ENCODE peak calls at places on chromosomes 5 and 9, in eight cellular contexts. One of them, this sample, is unnamed.

GRCh38 chr5:76733049-76733417 is 17.1 kb downstream of the F2R start:
- DNase-seq in cardiac muscle cell: no peak
- DNase-seq in endodermal cell: no peak
- DNase-seq in GM12865: peak; percentile 88
- DNase-seq in activated CD8-positive, alpha-beta T cell treated with anti-CD3 and anti-CD28 coated beads for 36 hours: peak; percentile 72
- DNase-seq in glutamatergic neuron: no peak
- DNase-seq in endothelial cell: no peak
- DNase-seq in endothelial cell of umbilical vein: no peak
- DNase-seq in this sample: peak; percentile 42

GRCh38 chr9:2662496-2662895 is 40.9 kb downstream of the VLDLR start:
- DNase-seq in GM12865: no peak
- DNase-seq in endothelial cell: peak; percentile 6
- DNase-seq in glutamatergic neuron: no peak
- DNase-seq in endodermal cell: peak; percentile 84
- DNase-seq in endothelial cell of umbilical vein: no peak
- DNase-seq in activated CD8-positive, alpha-beta T cell treated with anti-CD3 and anti-CD28 coated beads for 36 hours: no peak
- DNase-seq in cardiac muscle cell: no peak
- DNase-seq in this sample: no peak

GRCh38 chr5:65032250-65032649 is 263.5 kb downstream of the CWC27 start:
- DNase-seq in cardiac muscle cell: peak; percentile 92
- DNase-seq in endothelial cell of umbilical vein: peak; percentile 44
- DNase-seq in GM12865: no peak
- DNase-seq in activated CD8-positive, alpha-beta T cell treated with anti-CD3 and anti-CD28 coated beads for 36 hours: no peak
- DNase-seq in endodermal cell: no peak
- DNase-seq in glutamatergic neuron: no peak
- DNase-seq in endothelial cell: no peak
- DNase-seq in this sample: no peak

GRCh38 chr9:33233659-33234335 is 6.2 kb upstream of the SPINK4 start:
- DNase-seq in GM12865: no peak
- DNase-seq in cardiac muscle cell: peak; percentile 79
- DNase-seq in endothelial cell: no peak
- DNase-seq in activated CD8-positive, alpha-beta T cell treated with anti-CD3 and anti-CD28 coated beads for 36 hours: peak; percentile 20
- DNase-seq in endothelial cell of umbilical vein: peak; percentile 56
- DNase-seq in endodermal cell: no peak
- DNase-seq in glutamatergic neuron: no peak
- DNase-seq in this sample: no peak

GRCh38 chr5:78367318-78367991 is 7.0 kb downstream of the SCAMP1 start:
- DNase-seq in cardiac muscle cell: no peak
- DNase-seq in activated CD8-positive, alpha-beta T cell treated with anti-CD3 and anti-CD28 coated beads for 36 hours: peak; percentile 12
- DNase-seq in endothelial cell of umbilical vein: no peak
- DNase-seq in GM12865: peak; percentile 37
- DNase-seq in endodermal cell: no peak
- DNase-seq in endothelial cell: no peak
- DNase-seq in glutamatergic neuron: no peak
- DNase-seq in this sample: no peak

GRCh38 chr5:39057745-39058144 is 16.5 kb downstream of the RICTOR start:
- DNase-seq in glutamatergic neuron: no peak
- DNase-seq in cardiac muscle cell: no peak
- DNase-seq in activated CD8-positive, alpha-beta T cell treated with anti-CD3 and anti-CD28 coated beads for 36 hours: no peak
- DNase-seq in endothelial cell: no peak
- DNase-seq in GM12865: peak; percentile 7
- DNase-seq in endothelial cell of umbilical vein: peak; percentile 37
- DNase-seq in endodermal cell: no peak
- DNase-seq in this sample: no peak

GRCh38 chr5:135989686-135990085 is 34.9 kb upstream of the LECT2 start:
- DNase-seq in endothelial cell: no peak
- DNase-seq in cardiac muscle cell: no peak
- DNase-seq in activated CD8-positive, alpha-beta T cell treated with anti-CD3 and anti-CD28 coated beads for 36 hours: no peak
- DNase-seq in GM12865: no peak
- DNase-seq in glutamatergic neuron: no peak
- DNase-seq in endodermal cell: peak; percentile 13
- DNase-seq in endothelial cell of umbilical vein: no peak
- DNase-seq in this sample: no peak

GRCh38 chr5:158313739-158314464 is 455.0 kb upstream of the CLINT1 start:
- DNase-seq in endothelial cell: no peak
- DNase-seq in endothelial cell of umbilical vein: no peak
- DNase-seq in activated CD8-positive, alpha-beta T cell treated with anti-CD3 and anti-CD28 coated beads for 36 hours: no peak
- DNase-seq in glutamatergic neuron: no peak
- DNase-seq in GM12865: no peak
- DNase-seq in endodermal cell: peak; percentile 73
- DNase-seq in cardiac muscle cell: no peak
- DNase-seq in this sample: no peak

GRCh38 chr5:32475338-32476097 is 31.0 kb upstream of the ZFR start:
- DNase-seq in activated CD8-positive, alpha-beta T cell treated with anti-CD3 and anti-CD28 coated beads for 36 hours: no peak
- DNase-seq in endodermal cell: no peak
- DNase-seq in endothelial cell: no peak
- DNase-seq in cardiac muscle cell: no peak
- DNase-seq in endothelial cell of umbilical vein: no peak
- DNase-seq in GM12865: no peak
- DNase-seq in glutamatergic neuron: peak; percentile 70
- DNase-seq in this sample: no peak

GRCh38 chr9:20376780-20377179 is 245.5 kb downstream of the MLLT3 start:
- DNase-seq in GM12865: peak; percentile 16
- DNase-seq in endodermal cell: no peak
- DNase-seq in endothelial cell of umbilical vein: peak; percentile 36
- DNase-seq in activated CD8-positive, alpha-beta T cell treated with anti-CD3 and anti-CD28 coated beads for 36 hours: no peak
- DNase-seq in endothelial cell: no peak
- DNase-seq in glutamatergic neuron: no peak
- DNase-seq in cardiac muscle cell: no peak
- DNase-seq in this sample: no peak

GRCh38 chr5:178818094-178818493 is 41.7 kb upstream of the ZNF354B start:
- DNase-seq in GM12865: no peak
- DNase-seq in glutamatergic neuron: no peak
- DNase-seq in cardiac muscle cell: no peak
- DNase-seq in endothelial cell: no peak
- DNase-seq in endodermal cell: no peak
- DNase-seq in activated CD8-positive, alpha-beta T cell treated with anti-CD3 and anti-CD28 coated beads for 36 hours: no peak
- DNase-seq in endothelial cell of umbilical vein: no peak
- DNase-seq in this sample: no peak

GRCh38 chr9:517993-518392 is 303.3 kb downstream of the DOCK8 start:
- DNase-seq in endothelial cell of umbilical vein: no peak
- DNase-seq in GM12865: no peak
- DNase-seq in endothelial cell: no peak
- DNase-seq in activated CD8-positive, alpha-beta T cell treated with anti-CD3 and anti-CD28 coated beads for 36 hours: no peak
- DNase-seq in cardiac muscle cell: no peak
- DNase-seq in glutamatergic neuron: no peak
- DNase-seq in endodermal cell: no peak
- DNase-seq in this sample: no peak

GRCh38 chr9:742914-743594 is 98.4 kb upstream of the DMRT1 start:
- DNase-seq in GM12865: no peak
- DNase-seq in endodermal cell: no peak
- DNase-seq in cardiac muscle cell: no peak
- DNase-seq in glutamatergic neuron: no peak
- DNase-seq in endothelial cell of umbilical vein: no peak
- DNase-seq in endothelial cell: no peak
- DNase-seq in activated CD8-positive, alpha-beta T cell treated with anti-CD3 and anti-CD28 coated beads for 36 hours: no peak
- DNase-seq in this sample: no peak

GRCh38 chr9:27340876-27341540 is 44.1 kb upstream of the EQTN start:
- DNase-seq in glutamatergic neuron: no peak
- DNase-seq in endothelial cell of umbilical vein: no peak
- DNase-seq in activated CD8-positive, alpha-beta T cell treated with anti-CD3 and anti-CD28 coated beads for 36 hours: no peak
- DNase-seq in endothelial cell: no peak
- DNase-seq in endodermal cell: no peak
- DNase-seq in cardiac muscle cell: peak; percentile 18
- DNase-seq in GM12865: no peak
- DNase-seq in this sample: no peak

GRCh38 chr5:24712047-24712446 is 67.3 kb upstream of the CDH10 start:
- DNase-seq in endodermal cell: no peak
- DNase-seq in cardiac muscle cell: no peak
- DNase-seq in GM12865: no peak
- DNase-seq in endothelial cell of umbilical vein: no peak
- DNase-seq in endothelial cell: no peak
- DNase-seq in glutamatergic neuron: no peak
- DNase-seq in activated CD8-positive, alpha-beta T cell treated with anti-CD3 and anti-CD28 coated beads for 36 hours: no peak
- DNase-seq in this sample: no peak

GRCh38 chr9:36803951-36804350 is 230.1 kb downstream of the PAX5 start:
- DNase-seq in GM12865: no peak
- DNase-seq in activated CD8-positive, alpha-beta T cell treated with anti-CD3 and anti-CD28 coated beads for 36 hours: no peak
- DNase-seq in endothelial cell of umbilical vein: peak; percentile 2
- DNase-seq in cardiac muscle cell: no peak
- DNase-seq in endodermal cell: no peak
- DNase-seq in endothelial cell: no peak
- DNase-seq in glutamatergic neuron: no peak
- DNase-seq in this sample: no peak

GRCh38 chr5:91225848-91226686 is 157.1 kb downstream of the ARRDC3 start:
- DNase-seq in GM12865: peak; percentile 73
- DNase-seq in cardiac muscle cell: no peak
- DNase-seq in glutamatergic neuron: no peak
- DNase-seq in endodermal cell: peak; percentile 90
- DNase-seq in endothelial cell: peak; percentile 18
- DNase-seq in activated CD8-positive, alpha-beta T cell treated with anti-CD3 and anti-CD28 coated beads for 36 hours: peak; percentile 82
- DNase-seq in endothelial cell of umbilical vein: no peak
- DNase-seq in this sample: peak; percentile 42

GRCh38 chr9:129841071-129841470 is 5.8 kb downstream of the USP20 start:
- DNase-seq in cardiac muscle cell: no peak
- DNase-seq in glutamatergic neuron: no peak
- DNase-seq in GM12865: no peak
- DNase-seq in endothelial cell of umbilical vein: no peak
- DNase-seq in activated CD8-positive, alpha-beta T cell treated with anti-CD3 and anti-CD28 coated beads for 36 hours: no peak
- DNase-seq in endodermal cell: no peak
- DNase-seq in endothelial cell: no peak
- DNase-seq in this sample: no peak

GRCh38 chr9:37301369-37302172 is 120.9 kb upstream of the GRHPR start:
- DNase-seq in activated CD8-positive, alpha-beta T cell treated with anti-CD3 and anti-CD28 coated beads for 36 hours: peak; percentile 43
- DNase-seq in endodermal cell: no peak
- DNase-seq in endothelial cell: no peak
- DNase-seq in endothelial cell of umbilical vein: no peak
- DNase-seq in GM12865: peak; percentile 50
- DNase-seq in glutamatergic neuron: no peak
- DNase-seq in cardiac muscle cell: no peak
- DNase-seq in this sample: no peak

GRCh38 chr9:134377976-134378375 is 51.7 kb downstream of the RXRA start:
- DNase-seq in endodermal cell: no peak
- DNase-seq in activated CD8-positive, alpha-beta T cell treated with anti-CD3 and anti-CD28 coated beads for 36 hours: no peak
- DNase-seq in glutamatergic neuron: no peak
- DNase-seq in cardiac muscle cell: no peak
- DNase-seq in GM12865: no peak
- DNase-seq in endothelial cell: no peak
- DNase-seq in endothelial cell of umbilical vein: no peak
- DNase-seq in this sample: no peak

GRCh38 chr9:81473708-81474107 is 215.6 kb downstream of the TLE1 start:
- DNase-seq in endothelial cell of umbilical vein: no peak
- DNase-seq in endodermal cell: no peak
- DNase-seq in endothelial cell: no peak
- DNase-seq in activated CD8-positive, alpha-beta T cell treated with anti-CD3 and anti-CD28 coated beads for 36 hours: no peak
- DNase-seq in glutamatergic neuron: no peak
- DNase-seq in cardiac muscle cell: no peak
- DNase-seq in GM12865: no peak
- DNase-seq in this sample: no peak

GRCh38 chr5:137415231-137415681 is 83.9 kb downstream of the SPOCK1 start:
- DNase-seq in endodermal cell: no peak
- DNase-seq in GM12865: no peak
- DNase-seq in cardiac muscle cell: peak; percentile 57
- DNase-seq in endothelial cell: no peak
- DNase-seq in endothelial cell of umbilical vein: peak; percentile 11
- DNase-seq in activated CD8-positive, alpha-beta T cell treated with anti-CD3 and anti-CD28 coated beads for 36 hours: no peak
- DNase-seq in glutamatergic neuron: no peak
- DNase-seq in this sample: no peak

GRCh38 chr5:137605377-137605776 is 106.3 kb upstream of the SPOCK1 start:
- DNase-seq in GM12865: no peak
- DNase-seq in activated CD8-positive, alpha-beta T cell treated with anti-CD3 and anti-CD28 coated beads for 36 hours: no peak
- DNase-seq in cardiac muscle cell: peak; percentile 44
- DNase-seq in endothelial cell: no peak
- DNase-seq in endothelial cell of umbilical vein: peak; percentile 29
- DNase-seq in glutamatergic neuron: no peak
- DNase-seq in endodermal cell: peak; percentile 47
- DNase-seq in this sample: no peak

GRCh38 chr5:9343146-9343850 is 202.6 kb downstream of the SEMA5A start:
- DNase-seq in activated CD8-positive, alpha-beta T cell treated with anti-CD3 and anti-CD28 coated beads for 36 hours: no peak
- DNase-seq in glutamatergic neuron: no peak
- DNase-seq in endothelial cell of umbilical vein: no peak
- DNase-seq in endothelial cell: no peak
- DNase-seq in cardiac muscle cell: no peak
- DNase-seq in endodermal cell: no peak
- DNase-seq in GM12865: no peak
- DNase-seq in this sample: no peak

GRCh38 chr5:142104491-142104890 is 4.1 kb upstream of the NDFIP1 start:
- DNase-seq in GM12865: no peak
- DNase-seq in activated CD8-positive, alpha-beta T cell treated with anti-CD3 and anti-CD28 coated beads for 36 hours: peak; percentile 57
- DNase-seq in glutamatergic neuron: no peak
- DNase-seq in endothelial cell: no peak
- DNase-seq in endodermal cell: no peak
- DNase-seq in endothelial cell of umbilical vein: no peak
- DNase-seq in cardiac muscle cell: no peak
- DNase-seq in this sample: no peak

GRCh38 chr5:154315196-154315595 is 124.7 kb downstream of the GALNT10 start:
- DNase-seq in GM12865: no peak
- DNase-seq in endothelial cell of umbilical vein: no peak
- DNase-seq in glutamatergic neuron: no peak
- DNase-seq in endodermal cell: no peak
- DNase-seq in cardiac muscle cell: no peak
- DNase-seq in activated CD8-positive, alpha-beta T cell treated with anti-CD3 and anti-CD28 coated beads for 36 hours: no peak
- DNase-seq in endothelial cell: no peak
- DNase-seq in this sample: no peak
- TF ChIP-seq CTCF in GM12865: no peak
- TF ChIP-seq CTCF in endothelial cell of umbilical vein: no peak
- TF ChIP-seq CTCF in glutamatergic neuron: no peak
- TF ChIP-seq CTCF in endodermal cell: no peak
- TF ChIP-seq CTCF in cardiac muscle cell: no peak
- TF ChIP-seq CTCF in activated CD8-positive, alpha-beta T cell treated with anti-CD3 and anti-CD28 coated beads for 36 hours: no peak
- TF ChIP-seq CTCF in endothelial cell: no peak
- TF ChIP-seq CTCF in this sample: no peak

DNA sequence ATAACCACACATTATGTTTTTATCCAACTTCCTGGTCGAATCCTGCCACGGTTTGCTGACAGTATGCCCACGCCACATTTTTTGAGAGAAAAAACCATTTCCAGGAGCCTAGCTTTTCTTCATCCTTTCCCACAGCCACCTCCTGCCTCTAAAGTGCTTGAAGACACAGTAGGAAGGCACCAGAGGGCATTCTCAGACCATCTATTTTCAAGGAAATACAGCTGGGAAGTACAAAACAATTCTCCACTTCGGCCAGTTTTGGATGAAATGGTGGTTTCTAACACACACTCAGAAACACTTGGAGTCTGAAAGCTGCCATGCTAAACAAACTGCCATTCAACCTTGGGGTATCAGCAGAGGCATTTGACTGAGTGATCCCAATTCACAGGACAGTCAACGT is 86.3 kb upstream of the RPS23 start:
- DNase-seq in endothelial cell: peak; percentile 28
- DNase-seq in GM12865: no peak
- DNase-seq in cardiac muscle cell: peak; percentile 91
- DNase-seq in activated CD8-positive, alpha-beta T cell treated with anti-CD3 and anti-CD28 coated beads for 36 hours: no peak
- DNase-seq in glutamatergic neuron: no peak
- DNase-seq in endothelial cell of umbilical vein: peak; percentile 80
- DNase-seq in endodermal cell: peak; percentile 60
- DNase-seq in this sample: no peak
- TF ChIP-seq CTCF in endothelial cell: no peak
- TF ChIP-seq CTCF in GM12865: no peak
- TF ChIP-seq CTCF in cardiac muscle cell: peak; percentile 64
- TF ChIP-seq CTCF in activated CD8-positive, alpha-beta T cell treated with anti-CD3 and anti-CD28 coated beads for 36 hours: no peak
- TF ChIP-seq CTCF in glutamatergic neuron: no peak
- TF ChIP-seq CTCF in endothelial cell of umbilical vein: peak; percentile 55
- TF ChIP-seq CTCF in endodermal cell: peak; percentile 75
- TF ChIP-seq CTCF in this sample: no peak

GRCh38 chr9:79661926-79662552 is 90.3 kb downstream of the TLE4 start:
- DNase-seq in activated CD8-positive, alpha-beta T cell treated with anti-CD3 and anti-CD28 coated beads for 36 hours: no peak
- DNase-seq in GM12865: no peak
- DNase-seq in endothelial cell: no peak
- DNase-seq in glutamatergic neuron: no peak
- DNase-seq in cardiac muscle cell: no peak
- DNase-seq in endothelial cell of umbilical vein: no peak
- DNase-seq in endodermal cell: no peak
- DNase-seq in this sample: no peak
- TF ChIP-seq CTCF in activated CD8-positive, alpha-beta T cell treated with anti-CD3 and anti-CD28 coated beads for 36 hours: no peak
- TF ChIP-seq CTCF in GM12865: no peak
- TF ChIP-seq CTCF in endothelial cell: no peak
- TF ChIP-seq CTCF in glutamatergic neuron: no peak
- TF ChIP-seq CTCF in cardiac muscle cell: no peak
- TF ChIP-seq CTCF in endothelial cell of umbilical vein: no peak
- TF ChIP-seq CTCF in endodermal cell: no peak
- TF ChIP-seq CTCF in this sample: no peak

GRCh38 chr5:57538341-57538955 is 55.8 kb upstream of the ACTBL2 start:
- DNase-seq in endothelial cell of umbilical vein: no peak
- DNase-seq in endodermal cell: no peak
- DNase-seq in glutamatergic neuron: no peak
- DNase-seq in activated CD8-positive, alpha-beta T cell treated with anti-CD3 and anti-CD28 coated beads for 36 hours: no peak
- DNase-seq in endothelial cell: no peak
- DNase-seq in GM12865: no peak
- DNase-seq in cardiac muscle cell: peak; percentile 90
- DNase-seq in this sample: no peak
- TF ChIP-seq CTCF in endothelial cell of umbilical vein: no peak
- TF ChIP-seq CTCF in endodermal cell: no peak
- TF ChIP-seq CTCF in glutamatergic neuron: no peak
- TF ChIP-seq CTCF in activated CD8-positive, alpha-beta T cell treated with anti-CD3 and anti-CD28 coated beads for 36 hours: no peak
- TF ChIP-seq CTCF in endothelial cell: no peak
- TF ChIP-seq CTCF in GM12865: no peak
- TF ChIP-seq CTCF in cardiac muscle cell: no peak
- TF ChIP-seq CTCF in this sample: no peak